ENCODE peak calls at places on chromosomes 7 and 10, in six cellular contexts. One of them, this sample, is unnamed.

GRCh38 chr7:26308551-26308950 is 16.9 kb downstream of the SNX10 start:
- DNase-seq in HCT116: no peak
- DNase-seq in mesenchymal stem cell: no peak
- DNase-seq in neuronal stem cell: no peak
- DNase-seq in GM23248: no peak
- DNase-seq in K562: no peak
- DNase-seq in this sample: no peak

GRCh38 chr10:132223156-132223590 is 36.4 kb downstream of the DPYSL4 start:
- DNase-seq in HCT116: peak
- DNase-seq in mesenchymal stem cell: peak
- DNase-seq in neuronal stem cell: peak
- DNase-seq in GM23248: peak
- DNase-seq in K562: peak
- DNase-seq in this sample: peak

GRCh38 chr10:79610601-79611191 is at the start of gene SFTPA1:
- DNase-seq in HCT116: no peak
- DNase-seq in mesenchymal stem cell: no peak
- DNase-seq in neuronal stem cell: no peak
- DNase-seq in GM23248: no peak
- DNase-seq in K562: no peak
- DNase-seq in this sample: no peak

GRCh38 chr7:86094166-86094669 is 549.5 kb upstream of the GRM3 start:
- DNase-seq in HCT116: no peak
- DNase-seq in mesenchymal stem cell: no peak
- DNase-seq in neuronal stem cell: no peak
- DNase-seq in GM23248: no peak
- DNase-seq in K562: no peak
- DNase-seq in this sample: no peak

GRCh38 chr7:1591876-1592275 is 22.0 kb upstream of the PSMG3 start:
- DNase-seq in HCT116: no peak
- DNase-seq in mesenchymal stem cell: no peak
- DNase-seq in neuronal stem cell: no peak
- DNase-seq in GM23248: no peak
- DNase-seq in K562: no peak
- DNase-seq in this sample: no peak

GRCh38 chr7:139431459-139431858 is 52.0 kb downstream of the KLRG2 start:
- DNase-seq in HCT116: no peak
- DNase-seq in mesenchymal stem cell: no peak
- DNase-seq in neuronal stem cell: no peak
- DNase-seq in GM23248: no peak
- DNase-seq in K562: no peak
- DNase-seq in this sample: no peak

GRCh38 chr10:127855976-127856375 is 36.8 kb downstream of the CLRN3 start:
- DNase-seq in HCT116: no peak
- DNase-seq in mesenchymal stem cell: no peak
- DNase-seq in neuronal stem cell: no peak
- DNase-seq in GM23248: no peak
- DNase-seq in K562: no peak
- DNase-seq in this sample: no peak

GRCh38 chr10:97822261-97822687 is 27.4 kb upstream of the GOLGA7B start:
- DNase-seq in HCT116: no peak
- DNase-seq in mesenchymal stem cell: no peak
- DNase-seq in neuronal stem cell: no peak
- DNase-seq in GM23248: no peak
- DNase-seq in K562: no peak
- DNase-seq in this sample: no peak

GRCh38 chr7:128827248-128827958 is 2.8 kb upstream of the FLNC start:
- DNase-seq in HCT116: peak
- DNase-seq in mesenchymal stem cell: peak
- DNase-seq in neuronal stem cell: no peak
- DNase-seq in GM23248: peak
- DNase-seq in K562: peak
- DNase-seq in this sample: no peak

GRCh38 chr7:8360564-8361153 is 72.8 kb upstream of the NXPH1 start:
- DNase-seq in HCT116: no peak
- DNase-seq in mesenchymal stem cell: no peak
- DNase-seq in neuronal stem cell: no peak
- DNase-seq in GM23248: no peak
- DNase-seq in K562: no peak
- DNase-seq in this sample: no peak

GRCh38 chr10:123148414-123149161 is 652 bp downstream of the HMX2 start:
- DNase-seq in HCT116: no peak
- DNase-seq in mesenchymal stem cell: peak
- DNase-seq in neuronal stem cell: peak
- DNase-seq in GM23248: peak
- DNase-seq in K562: no peak
- DNase-seq in this sample: no peak

GRCh38 chr7:130793855-130794618 is 60.0 kb upstream of the KLF14 start:
- DNase-seq in HCT116: peak
- DNase-seq in mesenchymal stem cell: peak
- DNase-seq in neuronal stem cell: no peak
- DNase-seq in GM23248: peak
- DNase-seq in K562: peak
- DNase-seq in this sample: no peak

GRCh38 chr7:100826546-100827329 is 585 bp downstream of the EPHB4 start:
- DNase-seq in HCT116: no peak
- DNase-seq in mesenchymal stem cell: peak
- DNase-seq in neuronal stem cell: no peak
- DNase-seq in GM23248: no peak
- DNase-seq in K562: peak
- DNase-seq in this sample: no peak

GRCh38 chr7:48402721-48403120 is 231.5 kb downstream of the ABCA13 start:
- DNase-seq in HCT116: no peak
- DNase-seq in mesenchymal stem cell: no peak
- DNase-seq in neuronal stem cell: no peak
- DNase-seq in GM23248: no peak
- DNase-seq in K562: no peak
- DNase-seq in this sample: no peak

GRCh38 chr10:49620841-49621378 is 7.1 kb downstream of the CHAT start:
- DNase-seq in HCT116: no peak
- DNase-seq in mesenchymal stem cell: no peak
- DNase-seq in neuronal stem cell: no peak
- DNase-seq in GM23248: no peak
- DNase-seq in K562: no peak
- DNase-seq in this sample: no peak

GRCh38 chr7:121331574-121331973 is 2.8 kb downstream of the WNT16 start:
- DNase-seq in HCT116: no peak
- DNase-seq in mesenchymal stem cell: no peak
- DNase-seq in neuronal stem cell: no peak
- DNase-seq in GM23248: no peak
- DNase-seq in K562: no peak
- DNase-seq in this sample: no peak

GRCh38 chr7:121331048-121331447 is 2.2 kb downstream of the WNT16 start:
- DNase-seq in HCT116: no peak
- DNase-seq in mesenchymal stem cell: no peak
- DNase-seq in neuronal stem cell: no peak
- DNase-seq in GM23248: no peak
- DNase-seq in K562: no peak
- DNase-seq in this sample: no peak

GRCh38 chr7:121328508-121329459 is at the start of gene WNT16:
- DNase-seq in HCT116: peak
- DNase-seq in mesenchymal stem cell: no peak
- DNase-seq in neuronal stem cell: peak
- DNase-seq in GM23248: peak
- DNase-seq in K562: peak
- DNase-seq in this sample: no peak

GRCh38 chr7:121329460-121330052 is 756 bp downstream of the WNT16 start:
- DNase-seq in HCT116: no peak
- DNase-seq in mesenchymal stem cell: no peak
- DNase-seq in neuronal stem cell: peak
- DNase-seq in GM23248: peak
- DNase-seq in K562: no peak
- DNase-seq in this sample: no peak

DNA sequence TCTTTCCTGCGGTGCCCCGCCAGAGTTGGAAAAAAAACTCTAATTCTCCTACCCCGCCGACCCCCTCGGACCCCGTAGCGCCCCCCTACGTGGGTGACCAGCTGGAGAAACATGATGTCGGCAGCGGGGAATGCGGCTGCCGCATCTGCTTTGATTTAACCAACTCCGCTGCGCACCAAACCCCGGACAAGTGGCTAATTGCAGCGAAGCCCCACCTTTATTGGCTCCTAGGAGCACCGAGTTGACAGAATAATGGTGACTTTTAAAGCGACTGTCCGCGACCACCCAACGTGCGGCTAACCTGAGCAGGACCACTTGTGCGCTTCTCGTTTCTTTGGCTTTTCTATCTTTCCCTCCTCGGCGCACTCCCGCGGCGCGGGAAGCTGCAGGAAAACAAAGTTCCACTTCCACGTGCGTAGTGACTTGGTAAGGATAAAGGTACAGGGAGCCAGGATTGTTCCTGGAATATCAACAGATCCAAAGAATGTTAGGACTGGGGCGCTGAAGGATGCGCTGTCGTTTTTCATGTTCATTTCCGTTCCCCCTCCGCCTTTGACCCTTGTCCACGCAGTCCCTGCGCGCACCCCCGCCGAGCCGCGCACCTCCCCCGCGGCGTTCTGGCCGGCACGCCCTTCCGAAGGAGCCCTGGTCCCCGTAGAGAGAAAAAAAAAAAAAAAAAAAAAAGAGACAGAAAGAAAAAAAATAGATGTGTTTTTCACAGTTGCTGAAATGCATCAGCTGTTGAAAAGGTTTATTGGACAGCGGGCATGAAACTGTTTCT is 1.4 kb downstream of the WNT16 start:
- DNase-seq in HCT116: no peak
- DNase-seq in mesenchymal stem cell: peak
- DNase-seq in neuronal stem cell: peak
- DNase-seq in GM23248: peak
- DNase-seq in K562: peak
- DNase-seq in this sample: no peak
- H3K9ac ChIP-seq in HCT116: peak
- H3K9ac ChIP-seq in mesenchymal stem cell: peak
- H3K9ac ChIP-seq in neuronal stem cell: no peak
- H3K9ac ChIP-seq in GM23248: no peak
- H3K9ac ChIP-seq in K562: no peak
- H3K9ac ChIP-seq in this sample: no peak

GRCh38 chr7:3138206-3138605 is 94.5 kb upstream of the CARD11 start:
- DNase-seq in HCT116: no peak
- DNase-seq in mesenchymal stem cell: no peak
- DNase-seq in neuronal stem cell: no peak
- DNase-seq in GM23248: no peak
- DNase-seq in K562: no peak
- DNase-seq in this sample: no peak

GRCh38 chr7:3134715-3135114 is 91.0 kb upstream of the CARD11 start:
- DNase-seq in HCT116: no peak
- DNase-seq in mesenchymal stem cell: no peak
- DNase-seq in neuronal stem cell: no peak
- DNase-seq in GM23248: no peak
- DNase-seq in K562: peak
- DNase-seq in this sample: no peak

GRCh38 chr7:3141326-3141725 is 97.7 kb upstream of the CARD11 start:
- DNase-seq in HCT116: no peak
- DNase-seq in mesenchymal stem cell: no peak
- DNase-seq in neuronal stem cell: no peak
- DNase-seq in GM23248: no peak
- DNase-seq in K562: no peak
- DNase-seq in this sample: no peak

GRCh38 chr7:3140834-3141233 is 97.2 kb upstream of the CARD11 start:
- DNase-seq in HCT116: no peak
- DNase-seq in mesenchymal stem cell: no peak
- DNase-seq in neuronal stem cell: no peak
- DNase-seq in GM23248: no peak
- DNase-seq in K562: no peak
- DNase-seq in this sample: no peak

GRCh38 chr7:3138992-3139391 is 95.3 kb upstream of the CARD11 start:
- DNase-seq in HCT116: no peak
- DNase-seq in mesenchymal stem cell: no peak
- DNase-seq in neuronal stem cell: no peak
- DNase-seq in GM23248: no peak
- DNase-seq in K562: no peak
- DNase-seq in this sample: no peak
- H3K9ac ChIP-seq in HCT116: no peak
- H3K9ac ChIP-seq in mesenchymal stem cell: no peak
- H3K9ac ChIP-seq in neuronal stem cell: no peak
- H3K9ac ChIP-seq in GM23248: no peak
- H3K9ac ChIP-seq in K562: no peak
- H3K9ac ChIP-seq in this sample: no peak

DNA sequence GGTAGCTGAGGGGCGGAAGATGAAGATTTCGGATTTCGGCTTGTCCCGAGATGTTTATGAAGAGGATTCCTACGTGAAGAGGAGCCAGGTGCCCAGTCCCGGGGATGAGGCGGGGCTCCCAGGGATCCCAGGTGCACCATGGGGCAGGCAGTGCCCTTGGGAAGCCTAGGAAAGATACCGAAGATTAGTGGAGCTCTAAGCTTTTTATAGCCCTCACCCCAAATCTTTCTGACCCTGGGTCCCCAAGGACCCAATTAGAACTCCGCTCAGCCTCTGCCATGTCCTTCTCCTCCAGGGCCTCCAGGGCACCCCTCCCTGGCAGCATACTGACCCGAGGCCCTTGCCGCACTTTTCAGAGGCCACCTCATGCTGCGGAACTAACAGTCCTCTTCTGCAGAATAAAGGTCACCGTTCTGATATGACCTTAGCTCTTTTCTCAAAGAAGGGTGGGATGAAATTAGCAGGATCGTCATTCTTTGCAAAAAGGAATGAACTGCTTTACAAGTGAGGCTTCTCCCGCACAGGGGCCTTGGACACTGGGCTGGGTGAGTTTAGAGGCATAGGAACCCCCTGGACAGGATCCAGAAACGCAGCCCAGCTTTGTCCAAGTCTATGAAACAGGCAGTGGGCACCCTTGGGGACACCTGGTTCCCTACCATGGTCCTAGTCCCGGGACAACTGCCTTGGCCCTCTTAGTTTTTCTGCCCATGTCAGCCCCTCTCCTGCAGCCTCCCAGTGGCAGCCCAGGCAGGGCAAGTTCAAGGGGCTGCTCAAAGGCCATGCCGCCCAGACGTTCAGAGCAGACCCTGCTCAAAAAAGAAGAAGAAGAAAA is 17.9 kb upstream of the CSGALNACT2 start:
- DNase-seq in HCT116: no peak
- DNase-seq in mesenchymal stem cell: no peak
- DNase-seq in neuronal stem cell: no peak
- DNase-seq in GM23248: no peak
- DNase-seq in K562: no peak
- DNase-seq in this sample: no peak
- H3K9ac ChIP-seq in HCT116: no peak
- H3K9ac ChIP-seq in mesenchymal stem cell: no peak
- H3K9ac ChIP-seq in neuronal stem cell: no peak
- H3K9ac ChIP-seq in GM23248: no peak
- H3K9ac ChIP-seq in K562: no peak
- H3K9ac ChIP-seq in this sample: no peak

GRCh38 chr10:31698169-31698890 is 230.3 kb downstream of the ARHGAP12 start:
- DNase-seq in HCT116: no peak
- DNase-seq in mesenchymal stem cell: peak
- DNase-seq in neuronal stem cell: no peak
- DNase-seq in GM23248: peak
- DNase-seq in K562: no peak
- DNase-seq in this sample: no peak

GRCh38 chr10:31697271-31698168 is 231.1 kb downstream of the ARHGAP12 start:
- DNase-seq in HCT116: no peak
- DNase-seq in mesenchymal stem cell: peak
- DNase-seq in neuronal stem cell: no peak
- DNase-seq in GM23248: peak
- DNase-seq in K562: no peak
- DNase-seq in this sample: no peak

GRCh38 chr10:31701546-31701945 is 227.1 kb downstream of the ARHGAP12 start:
- DNase-seq in HCT116: no peak
- DNase-seq in mesenchymal stem cell: no peak
- DNase-seq in neuronal stem cell: no peak
- DNase-seq in GM23248: no peak
- DNase-seq in K562: no peak
- DNase-seq in this sample: no peak

GRCh38 chr10:31702005-31702404 is 226.6 kb downstream of the ARHGAP12 start:
- DNase-seq in HCT116: no peak
- DNase-seq in mesenchymal stem cell: no peak
- DNase-seq in neuronal stem cell: no peak
- DNase-seq in GM23248: no peak
- DNase-seq in K562: no peak
- DNase-seq in this sample: no peak

GRCh38 chr10:31700222-31700621 is 228.4 kb downstream of the ARHGAP12 start:
- DNase-seq in HCT116: no peak
- DNase-seq in mesenchymal stem cell: peak
- DNase-seq in neuronal stem cell: no peak
- DNase-seq in GM23248: no peak
- DNase-seq in K562: no peak
- DNase-seq in this sample: no peak
- H3K9ac ChIP-seq in HCT116: no peak
- H3K9ac ChIP-seq in mesenchymal stem cell: peak
- H3K9ac ChIP-seq in neuronal stem cell: no peak
- H3K9ac ChIP-seq in GM23248: no peak
- H3K9ac ChIP-seq in K562: no peak
- H3K9ac ChIP-seq in this sample: no peak